ENCODE peak calls at places on chromosomes 2 and 18, in nine cellular contexts. H, W, K, B, J, F, R, M and L are unnamed samples.

GRCh38 chr2:148058641-148059040 is 37.8 kb downstream of the MBD5 start:
- DNase-seq in H (no peak), W (no peak), K (no peak), B (no peak), J (no peak), F (peak), R (no peak), M (no peak), L (no peak)

GRCh38 chr2:71614976-71615768 is 161.8 kb downstream of the DYSF start:
- DNase-seq in H (no peak), W (peak), K (peak), B (no peak), J (no peak), F (peak), R (no peak), M (no peak), L (no peak)

GRCh38 chr2:135050684-135051083 is 1.4 kb upstream of the RAB3GAP1 start:
- DNase-seq in H (no peak), W (no peak), K (no peak), B (no peak), J (no peak), F (no peak), R (no peak), M (no peak), L (no peak)

GRCh38 chr2:42229949-42230348 is 60.8 kb downstream of the EML4 start:
- DNase-seq in H (no peak), W (no peak), K (no peak), B (no peak), J (no peak), F (no peak), R (no peak), M (no peak), L (no peak)

GRCh38 chr2:15889800-15890498 is 50.4 kb upstream of the MYCN start:
- DNase-seq in H (no peak), W (no peak), K (no peak), B (no peak), J (no peak), F (no peak), R (no peak), M (no peak), L (no peak)

GRCh38 chr2:19138264-19138825 is 220.1 kb downstream of the OSR1 start:
- DNase-seq in H (no peak), W (no peak), K (peak), B (peak), J (no peak), F (no peak), R (no peak), M (no peak), L (no peak)

GRCh38 chr18:55473078-55473477 is 114.9 kb downstream of the TCF4 start:
- DNase-seq in H (no peak), W (no peak), K (no peak), B (no peak), J (no peak), F (no peak), R (no peak), M (no peak), L (no peak)

GRCh38 chr2:144132357-144132756 is 387.6 kb downstream of the ZEB2 start:
- DNase-seq in H (no peak), W (no peak), K (no peak), B (no peak), J (no peak), F (peak), R (no peak), M (no peak), L (no peak)

GRCh38 chr2:114089636-114090325 is 199.9 kb downstream of the ACTR3 start:
- DNase-seq in H (no peak), W (no peak), K (no peak), B (peak), J (no peak), F (peak), R (no peak), M (no peak), L (no peak)

GRCh38 chr18:22703883-22704626 is 229.1 kb upstream of the RBBP8 start:
- DNase-seq in H (peak), W (peak), K (peak), B (peak), J (no peak), F (peak), R (peak), M (peak), L (peak)

GRCh38 chr2:42568431-42569115 is at the start of gene MTA3:
- DNase-seq in H (peak), W (peak), K (peak), B (peak), J (peak), F (peak), R (no peak), M (no peak), L (peak)

GRCh38 chr18:54222922-54223567 is 1.4 kb downstream of the MBD2 start:
- DNase-seq in H (peak), W (peak), K (no peak), B (peak), J (peak), F (no peak), R (peak), M (no peak), L (no peak)

GRCh38 chr2:101697124-101697793 is at the start of gene MAP4K4:
- DNase-seq in H (peak), W (peak), K (peak), B (peak), J (peak), F (peak), R (peak), M (peak), L (peak)

GRCh38 chr2:232483923-232484627 is 3.6 kb downstream of the ECEL1 start:
- DNase-seq in H (no peak), W (no peak), K (no peak), B (no peak), J (no peak), F (no peak), R (no peak), M (no peak), L (no peak)

GRCh38 chr2:710867-711266 is 33.7 kb upstream of the TMEM18 start:
- DNase-seq in H (no peak), W (no peak), K (no peak), B (no peak), J (no peak), F (no peak), R (no peak), M (no peak), L (no peak)

GRCh38 chr2:241224068-241224850 is 35.8 kb downstream of the ANO7 start:
- DNase-seq in H (no peak), W (no peak), K (peak), B (peak), J (no peak), F (peak), R (no peak), M (peak), L (no peak)

GRCh38 chr2:222938327-222938726 is 77.5 kb downstream of the ACSL3 start:
- DNase-seq in H (no peak), W (no peak), K (no peak), B (no peak), J (no peak), F (no peak), R (no peak), M (no peak), L (no peak)

GRCh38 chr2:134127496-134127895 is 126.4 kb upstream of the MGAT5 start:
- DNase-seq in H (no peak), W (peak), K (no peak), B (no peak), J (no peak), F (no peak), R (no peak), M (no peak), L (no peak)

GRCh38 chr18:60358516-60358915 is 14.1 kb downstream of the MC4R start:
- DNase-seq in H (no peak), W (no peak), K (no peak), B (no peak), J (no peak), F (peak), R (no peak), M (peak), L (no peak)

GRCh38 chr18:75211002-75211621 is 515 bp downstream of the TSHZ1 start:
- DNase-seq in H (no peak), W (no peak), K (no peak), B (peak), J (no peak), F (no peak), R (no peak), M (peak), L (no peak)

GRCh38 chr2:241965931-241966412 is 96.4 kb downstream of the RTP5 start:
- DNase-seq in H (peak), W (peak), K (peak), B (peak), J (peak), F (peak), R (peak), M (no peak), L (no peak)

GRCh38 chr2:127891806-127892205 is 6.0 kb upstream of the AMMECR1L start:
- DNase-seq in H (no peak), W (no peak), K (no peak), B (peak), J (no peak), F (no peak), R (no peak), M (no peak), L (no peak)

GRCh38 chr2:65688166-65688886 is 255.9 kb upstream of the SPRED2 start:
- DNase-seq in H (no peak), W (no peak), K (no peak), B (no peak), J (no peak), F (no peak), R (no peak), M (no peak), L (no peak)

GRCh38 chr2:125745514-125745913 is 910.4 kb upstream of the GYPC start:
- DNase-seq in H (no peak), W (peak), K (peak), B (peak), J (no peak), F (peak), R (no peak), M (no peak), L (peak)

GRCh38 chr2:215352602-215353001 is 40.7 kb downstream of the ATIC start:
- DNase-seq in H (no peak), W (no peak), K (no peak), B (no peak), J (no peak), F (no peak), R (no peak), M (no peak), L (no peak)

GRCh38 chr2:172448544-172449267 is 21.3 kb downstream of the ITGA6 start:
- DNase-seq in H (no peak), W (peak), K (no peak), B (no peak), J (no peak), F (no peak), R (no peak), M (no peak), L (no peak)

GRCh38 chr2:31081497-31081896 is 56.7 kb downstream of the GALNT14 start:
- DNase-seq in H (no peak), W (no peak), K (no peak), B (no peak), J (no peak), F (no peak), R (peak), M (no peak), L (no peak)

GRCh38 chr2:26745609-26746327 is 18.3 kb upstream of the SLC35F6 start:
- DNase-seq in H (peak), W (peak), K (peak), B (peak), J (peak), F (peak), R (peak), M (peak), L (peak)

GRCh38 chr2:135600915-135601314 is 69.6 kb downstream of the R3HDM1 start:
- DNase-seq in H (no peak), W (no peak), K (no peak), B (no peak), J (no peak), F (no peak), R (no peak), M (no peak), L (no peak)

GRCh38 chr2:217838409-217838831 is 164.4 kb downstream of the TNS1 start:
- DNase-seq in H (no peak), W (no peak), K (no peak), B (no peak), J (no peak), F (no peak), R (no peak), M (no peak), L (no peak)

GRCh38 chr2:222866358-222866960 is 5.6 kb downstream of the ACSL3 start:
- DNase-seq in H (no peak), W (peak), K (no peak), B (no peak), J (no peak), F (no peak), R (no peak), M (no peak), L (no peak)